ENCODE peak calls at places on chromosome 4, in five cellular contexts. J is dorsolateral prefrontal cortex, K is esophagus muscularis mucosa, T is astrocyte of the cerebellum, S is GM12865. L is an unnamed sample.

GRCh38 chr4:27913738-27914137 is 1053.1 kb downstream of the STIM2 start:
- DNase-seq in J (no peak), K (no peak), T (no peak), S (no peak), L (no peak)

GRCh38 chr4:142236268-142236667 is 599.9 kb downstream of the IL15 start:
- DNase-seq in J (no peak), K (no peak), T (no peak), S (no peak), L (no peak)

GRCh38 chr4:15118281-15118680 is 116.0 kb downstream of the CPEB2 start:
- DNase-seq in J (no peak), K (no peak), T (peak), S (no peak), L (no peak)

GRCh38 chr4:173415092-173415491 is 16.2 kb upstream of the SCRG1 start:
- DNase-seq in J (no peak), K (no peak), T (no peak), S (no peak), L (peak)

GRCh38 chr4:32148120-32148666 is 1428.0 kb downstream of the PCDH7 start:
- DNase-seq in J (no peak), K (no peak), T (peak), S (no peak), L (no peak)

GRCh38 chr4:83115656-83116285 is 1.2 kb upstream of the PLAC8 start:
- DNase-seq in J (no peak), K (no peak), T (no peak), S (no peak), L (no peak)

GRCh38 chr4:110793381-110793801 is 170.5 kb upstream of the PITX2 start:
- DNase-seq in J (no peak), K (no peak), T (no peak), S (no peak), L (peak)

GRCh38 chr4:158769175-158769831 is 477 bp downstream of the FNIP2 start:
- DNase-seq in J (peak), K (no peak), T (no peak), S (peak), L (no peak)

GRCh38 chr4:149738156-149738555 is 77.5 kb downstream of the IQCM start:
- DNase-seq in J (no peak), K (no peak), T (no peak), S (no peak), L (no peak)

GRCh38 chr4:101870874-101871273 is 80.3 kb downstream of the BANK1 start:
- DNase-seq in J (no peak), K (no peak), T (no peak), S (no peak), L (no peak)

GRCh38 chr4:126591583-126591982 is 1041.2 kb upstream of the INTU start:
- DNase-seq in J (no peak), K (no peak), T (no peak), S (no peak), L (no peak)

GRCh38 chr4:150264595-150265141 is 186.4 kb downstream of the DCLK2 start:
- DNase-seq in J (no peak), K (peak), T (no peak), S (no peak), L (no peak)

GRCh38 chr4:15006416-15007024 is 4.2 kb downstream of the CPEB2 start:
- DNase-seq in J (no peak), K (no peak), T (no peak), S (peak), L (no peak)

GRCh38 chr4:109967798-109968520 is 55.3 kb downstream of the EGF start:
- DNase-seq in J (no peak), K (no peak), T (peak), S (no peak), L (no peak)

GRCh38 chr4:61210186-61210939 is 10.2 kb downstream of the ADGRL3 start:
- DNase-seq in J (peak), K (no peak), T (peak), S (no peak), L (no peak)

GRCh38 chr4:142238589-142238988 is 602.2 kb downstream of the IL15 start:
- DNase-seq in J (no peak), K (no peak), T (no peak), S (no peak), L (peak)

GRCh38 chr4:157270108-157270507 is 49.6 kb downstream of the GRIA2 start:
- DNase-seq in J (no peak), K (no peak), T (no peak), S (no peak), L (no peak)

GRCh38 chr4:38163216-38164006 is 203.2 kb downstream of the PTTG2 start:
- DNase-seq in J (no peak), K (no peak), T (no peak), S (no peak), L (peak)

GRCh38 chr4:157045507-157046127 is 30.3 kb upstream of the GLRB start:
- DNase-seq in J (no peak), K (no peak), T (peak), S (peak), L (peak)

GRCh38 chr4:185830263-185830994 is 18.4 kb upstream of the SORBS2 start:
- DNase-seq in J (no peak), K (peak), T (no peak), S (no peak), L (no peak)

GRCh38 chr4:15906024-15906443 is 32.5 kb downstream of the FGFBP1 start:
- DNase-seq in J (no peak), K (no peak), T (no peak), S (peak), L (no peak)

GRCh38 chr4:74450298-74450683 is 5.4 kb downstream of the AREG start:
- DNase-seq in J (no peak), K (no peak), T (no peak), S (no peak), L (no peak)

GRCh38 chr4:101621120-101621519 is 169.4 kb upstream of the BANK1 start:
- DNase-seq in J (no peak), K (no peak), T (peak), S (no peak), L (peak)

GRCh38 chr4:117640836-117641235 is 393.4 kb upstream of the NDST3 start:
- DNase-seq in J (no peak), K (no peak), T (no peak), S (no peak), L (no peak)

GRCh38 chr4:152478456-152479237 is 57.2 kb downstream of the FBXW7 start:
- DNase-seq in J (no peak), K (no peak), T (no peak), S (no peak), L (no peak)

GRCh38 chr4:54103190-54103574 is 3.2 kb downstream of the GSX2 start:
- DNase-seq in J (no peak), K (no peak), T (no peak), S (no peak), L (no peak)

GRCh38 chr4:174198396-174199179 is 84.9 kb downstream of the FBXO8 start:
- DNase-seq in J (no peak), K (no peak), T (peak), S (no peak), L (peak)

GRCh38 chr4:20043992-20044391 is 207.7 kb upstream of the SLIT2 start:
- DNase-seq in J (no peak), K (no peak), T (no peak), S (no peak), L (no peak)

GRCh38 chr4:205097-205756 is 80.9 kb downstream of the ZNF718 start:
- DNase-seq in J (no peak), K (no peak), T (no peak), S (no peak), L (no peak)

GRCh38 chr4:123352240-123352945 is 44.2 kb upstream of the SPRY1 start:
- DNase-seq in J (no peak), K (no peak), T (peak), S (no peak), L (no peak)

GRCh38 chr4:6423575-6423974 is 48.8 kb downstream of the PPP2R2C start:
- DNase-seq in J (no peak), K (no peak), T (no peak), S (peak), L (no peak)

GRCh38 chr4:33184684-33185083 is 2464.5 kb downstream of the PCDH7 start:
- DNase-seq in J (no peak), K (no peak), T (no peak), S (peak), L (no peak)

GRCh38 chr4:23333556-23333945 is 556.3 kb downstream of the PPARGC1A start:
- DNase-seq in J (no peak), K (no peak), T (peak), S (peak), L (no peak)

GRCh38 chr4:132328761-132329160 is 820.3 kb upstream of the PCDH10 start:
- DNase-seq in J (no peak), K (no peak), T (no peak), S (no peak), L (no peak)

GRCh38 chr4:72857787-72858186 is 211.7 kb downstream of the COX18 start:
- DNase-seq in J (no peak), K (no peak), T (no peak), S (no peak), L (peak)

DNA sequence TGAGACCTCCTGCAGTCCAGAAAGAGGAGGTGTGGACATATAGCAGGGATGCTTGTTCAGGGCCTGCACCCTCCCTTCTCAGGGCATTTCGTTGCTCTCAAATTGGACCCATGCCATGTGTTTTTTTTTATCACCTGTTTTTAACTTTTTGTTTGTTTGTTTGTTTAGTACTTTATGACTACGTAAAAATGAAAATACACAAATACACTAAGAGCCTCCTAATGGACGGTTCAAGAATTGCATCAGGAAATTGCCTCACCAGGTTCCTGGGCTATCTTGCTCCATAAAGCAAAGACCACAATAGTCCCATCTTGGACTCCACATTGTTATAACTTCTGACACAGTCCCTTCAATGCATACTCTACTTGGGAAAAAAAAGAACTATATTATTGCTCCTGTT is 1685.9 kb upstream of the TENM3 start:
- DNase-seq in J (no peak), K (no peak), T (no peak), S (peak), L (no peak)
- TF ChIP-seq CTCF in J (no peak), K (no peak), T (no peak), S (peak), L (no peak)

DNA sequence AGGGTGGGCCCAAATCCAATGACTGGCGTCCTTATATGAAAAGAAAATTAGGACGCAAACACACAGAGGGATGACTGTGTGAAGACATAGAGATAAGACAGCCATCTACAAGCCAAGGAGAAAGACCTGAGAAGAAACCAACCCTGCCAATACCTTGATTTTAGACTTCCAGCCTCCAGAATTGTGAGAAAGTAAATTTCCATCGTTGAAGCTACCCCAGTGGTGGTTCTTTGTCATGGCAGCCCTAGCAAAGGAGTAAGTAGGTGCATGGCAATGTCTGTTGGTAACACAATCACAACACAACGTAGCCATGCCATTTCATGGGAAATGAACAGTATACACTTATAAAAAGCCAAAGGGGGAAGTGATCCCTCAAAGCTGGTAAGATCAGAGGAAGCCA is 25.3 kb downstream of the SMIM20 start:
- DNase-seq in J (no peak), K (no peak), T (no peak), S (no peak), L (no peak)
- TF ChIP-seq CTCF in J (no peak), K (no peak), T (peak), S (no peak), L (no peak)

GRCh38 chr4:12852338-12853307 is 631.5 kb downstream of the RAB28 start:
- DNase-seq in J (no peak), K (no peak), T (peak), S (peak), L (peak)
- TF ChIP-seq CTCF in J (peak), K (peak), T (peak), S (peak), L (peak)

DNA sequence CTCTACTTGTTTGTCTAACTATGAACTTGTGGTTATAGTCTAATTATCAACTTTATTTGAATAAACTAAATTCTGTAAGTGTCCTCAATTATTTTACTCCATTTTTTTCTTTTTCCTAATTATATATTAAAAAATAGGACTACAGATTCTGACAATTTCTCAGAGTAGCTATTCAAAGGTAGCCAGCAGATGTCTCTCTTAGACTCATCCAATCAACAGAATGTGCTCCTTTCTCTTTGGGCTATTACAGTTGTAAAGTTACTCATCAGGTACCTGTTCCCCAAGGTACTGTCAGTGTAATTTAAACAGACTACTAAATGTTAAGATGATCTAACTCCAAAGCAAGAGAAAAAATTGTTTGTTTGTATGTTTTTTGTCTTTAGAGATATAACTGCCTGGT is 248.6 kb downstream of the PCDH18 start:
- DNase-seq in J (no peak), K (no peak), T (no peak), S (no peak), L (no peak)
- TF ChIP-seq CTCF in J (no peak), K (no peak), T (peak), S (no peak), L (peak)

GRCh38 chr4:36489798-36490197 is 208.4 kb downstream of the DTHD1 start:
- DNase-seq in J (no peak), K (no peak), T (no peak), S (no peak), L (no peak)
- TF ChIP-seq CTCF in J (no peak), K (no peak), T (no peak), S (no peak), L (no peak)

GRCh38 chr4:145891958-145892357 is 46.7 kb downstream of the ZNF827 start:
- DNase-seq in J (no peak), K (no peak), T (no peak), S (no peak), L (no peak)
- TF ChIP-seq CTCF in J (no peak), K (no peak), T (no peak), S (no peak), L (no peak)

L was measured in AG09309.